ENCODE peak calls at places on chromosomes 2 and 18, in five cellular contexts. M is transverse colon, K is uterus, Y is stomach, X is tibial artery. B is an unnamed sample.

GRCh38 chr2:26754972-26755670 is 9.0 kb upstream of the SLC35F6 start:
- DNase-seq in Y (no peak), X (no peak), M (no peak), K (no peak), B (no peak)

GRCh38 chr18:363327-364115 is 95.7 kb upstream of the THOC1 start:
- DNase-seq in M (no peak), X (no peak), Y (no peak), K (no peak), B (no peak)

GRCh38 chr2:173086518-173087213 is 11.0 kb downstream of the MAP3K20 start:
- DNase-seq in Y (no peak), X (no peak), K (no peak), M (no peak), B (no peak)

GRCh38 chr18:63725682-63726480 is 23.1 kb downstream of the SERPINB11 start:
- DNase-seq in K (no peak), X (no peak), Y (no peak), M (no peak), B (no peak)

GRCh38 chr2:111175615-111176014 is 54.9 kb downstream of the BCL2L11 start:
- DNase-seq in Y (no peak), X (peak; percentile 51), K (no peak), M (no peak), B (no peak)

GRCh38 chr2:33812707-33813106 is 213.6 kb upstream of the FAM98A start:
- DNase-seq in K (no peak), M (no peak), X (no peak), Y (no peak), B (no peak)

GRCh38 chr2:229660951-229661350 is 53.4 kb downstream of the DNER start:
- DNase-seq in K (no peak), M (no peak), Y (no peak), X (no peak), B (no peak)

GRCh38 chr2:71596011-71596410 is 142.7 kb downstream of the DYSF start:
- DNase-seq in X (no peak), Y (no peak), M (no peak), K (no peak), B (no peak)

GRCh38 chr2:215917953-215918620 is 95.3 kb downstream of the MREG start:
- DNase-seq in Y (no peak), X (no peak), K (no peak), M (no peak), B (no peak)

GRCh38 chr18:60096428-60096827 is 196.6 kb downstream of the PMAIP1 start:
- DNase-seq in M (no peak), K (no peak), X (no peak), Y (no peak), B (no peak)

GRCh38 chr2:51013870-51014526 is 17.9 kb downstream of the NRXN1 start:
- DNase-seq in M (no peak), Y (no peak), X (no peak), K (no peak), B (no peak)

GRCh38 chr2:168686485-168687191 is 115.8 kb upstream of the NOSTRIN start:
- DNase-seq in Y (no peak), X (no peak), M (no peak), K (no peak), B (no peak)

GRCh38 chr2:95669441-95669994 is 77.7 kb downstream of the TRIM43 start:
- DNase-seq in K (no peak), M (no peak), X (no peak), Y (no peak), B (no peak)

GRCh38 chr18:33010149-33010548 is 237.3 kb upstream of the KLHL14 start:
- DNase-seq in M (no peak), Y (no peak), K (no peak), X (no peak), B (no peak)

DNA sequence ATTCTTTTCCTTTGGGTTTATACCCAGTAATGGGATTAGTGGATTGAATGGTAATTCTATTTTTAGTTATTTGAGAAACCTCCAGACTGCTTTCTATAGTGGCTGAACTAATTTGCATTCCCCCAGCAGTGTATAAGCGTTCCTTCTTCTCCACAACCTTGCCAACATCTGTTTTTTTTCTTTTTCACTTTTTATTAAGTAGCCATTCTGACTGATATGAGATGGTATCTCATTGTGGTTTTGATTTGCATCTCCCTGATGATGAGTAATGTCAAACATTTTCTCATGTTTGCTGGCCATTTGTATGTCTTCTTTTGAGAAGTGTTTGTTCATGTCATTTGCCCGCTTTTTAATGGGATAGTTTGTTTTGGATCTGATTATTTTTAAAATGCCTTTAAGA is 64.1 kb upstream of the MEIS1 start:
- DNase-seq in X (no peak), M (no peak), K (no peak), Y (no peak), B (no peak)
- TF ChIP-seq CTCF in X (no peak), M (no peak), K (no peak), Y (no peak), B (no peak)

GRCh38 chr2:129237966-129238725 is 741.3 kb upstream of the RAB6C start:
- DNase-seq in Y (no peak), M (no peak), X (no peak), K (no peak), B (no peak)
- H3K4me1 ChIP-seq in Y (no peaks in the 10 kb centered on the region), M (no peaks in the 10 kb centered on the region), X (no peaks in the 10 kb centered on the region), K (no peaks in the 10 kb centered on the region), B (no peaks in the 10 kb centered on the region)

DNA sequence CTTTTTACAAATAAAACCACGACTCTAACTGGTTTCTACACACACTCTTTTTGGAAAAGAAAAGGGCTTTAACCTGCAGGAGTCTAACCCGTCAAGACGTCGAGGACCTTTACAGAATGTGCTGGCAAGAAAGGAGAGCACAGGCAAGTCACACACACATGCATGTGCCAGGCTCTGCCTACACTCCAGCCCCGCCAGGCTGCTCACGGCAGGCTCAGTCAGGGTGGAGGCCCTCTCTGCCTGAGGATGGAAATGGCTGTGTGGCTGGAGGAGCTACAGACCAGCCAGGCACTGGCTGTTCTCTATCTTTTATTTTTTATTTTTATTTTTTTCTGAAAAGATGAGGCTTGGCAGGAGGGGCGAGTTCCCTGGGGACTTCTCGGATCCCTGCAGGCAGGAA is 10.2 kb downstream of the SIX3 start:
- DNase-seq in K (no peak), X (no peak), M (no peak), Y (no peak), B (no peak)
- H3K4me3 ChIP-seq in K (no peak overlapping the region), X (peak overlapping the region; percentile 51), M (peak overlapping the region; percentile 3), Y (peak overlapping the region; percentile 50), B (peak overlapping the region; percentile 37)

GRCh38 chr2:105972226-105972625 is 221.9 kb downstream of the UXS1 start:
- DNase-seq in M (no peak), K (no peak), X (no peak), Y (no peak), B (no peak)

GRCh38 chr2:105974800-105975199 is 219.3 kb downstream of the UXS1 start:
- DNase-seq in Y (no peak), M (no peak), K (no peak), X (no peak), B (no peak)

DNA sequence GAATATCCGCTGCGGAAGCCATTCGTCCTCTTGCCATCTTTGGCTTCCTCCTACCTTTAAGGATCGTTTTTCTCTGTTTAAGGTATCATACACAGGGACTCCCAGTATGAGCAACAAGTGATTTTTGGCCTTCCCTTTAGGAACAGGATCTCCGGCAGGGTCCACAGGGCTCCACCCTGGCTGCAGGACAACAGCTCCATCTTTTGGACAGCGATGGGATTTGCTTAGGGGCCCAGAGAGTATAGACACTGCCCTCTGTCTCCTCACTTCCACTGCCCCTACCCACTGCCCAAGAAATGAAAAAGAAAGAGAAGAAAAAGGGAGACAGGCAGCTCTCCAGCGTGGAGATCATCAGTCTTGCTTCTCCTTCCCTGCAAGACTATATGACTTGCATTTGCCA is 224.5 kb downstream of the UXS1 start:
- DNase-seq in X (no peak), K (no peak), M (no peak), Y (no peak), B (no peak)
- TF ChIP-seq CTCF in X (no peak), K (no peak), M (no peak), Y (no peak), B (no peak)

GRCh38 chr2:120831106-120831505 is 95.4 kb downstream of the GLI2 start:
- DNase-seq in X (peak; percentile 49), K (no peak), M (no peak), Y (no peak), B (no peak)
- H3K4me1 ChIP-seq in X (peaks cover 9% of the 10 kb centered on the region), K (peaks cover under 1% of the 10 kb centered on the region), M (peaks cover 6% of the 10 kb centered on the region), Y (peaks cover 12% of the 10 kb centered on the region), B (no peaks in the 10 kb centered on the region)

GRCh38 chr2:237599465-237600110 is 9.1 kb upstream of the RAB17 start:
- DNase-seq in K (no peak), M (no peak), X (no peak), Y (no peak), B (no peak)

GRCh38 chr2:237601453-237602116 is 11.1 kb upstream of the RAB17 start:
- DNase-seq in X (no peak), K (no peak), Y (no peak), M (no peak), B (no peak)

GRCh38 chr2:237598468-237599208 is 8.1 kb upstream of the RAB17 start:
- DNase-seq in X (no peak), Y (no peak), K (no peak), M (no peak), B (no peak)

GRCh38 chr2:237602409-237602808 is 11.9 kb upstream of the RAB17 start:
- DNase-seq in K (no peak), X (no peak), Y (no peak), M (no peak), B (no peak)

GRCh38 chr2:237600205-237600846 is 9.8 kb upstream of the RAB17 start:
- DNase-seq in X (peak; percentile 92), Y (peak; percentile 55), K (peak; percentile 66), M (no peak), B (no peak)
- H3K4me3 ChIP-seq in X (peak overlapping the region; percentile 42), Y (peak overlapping the region; percentile 20), K (peak overlapping the region; percentile 29), M (no peak overlapping the region), B (no peak overlapping the region)

GRCh38 chr2:56671973-56672569 is 488.3 kb downstream of the CCDC85A start:
- DNase-seq in Y (no peak), X (no peak), M (no peak), K (no peak), B (no peak)
- TF ChIP-seq CTCF in Y (no peak), X (no peak), M (no peak), K (no peak), B (no peak)

GRCh38 chr2:239370403-239370802 is 30.4 kb downstream of the HDAC4 start:
- DNase-seq in M (no peak), Y (no peak), X (no peak), K (no peak), B (no peak)

GRCh38 chr2:239369631-239370161 is 31.1 kb downstream of the HDAC4 start:
- DNase-seq in M (peak; percentile 46), K (no peak), X (peak; percentile 53), Y (no peak), B (peak; percentile 28)

GRCh38 chr2:239370876-239371725 is 29.7 kb downstream of the HDAC4 start:
- DNase-seq in X (no peak), M (no peak), K (no peak), Y (no peak), B (no peak)

GRCh38 chr2:239372835-239373234 is 28.0 kb downstream of the HDAC4 start:
- DNase-seq in X (no peak), M (no peak), K (no peak), Y (no peak), B (no peak)

GRCh38 chr2:239371726-239372686 is 28.8 kb downstream of the HDAC4 start:
- DNase-seq in K (no peak), Y (no peak), X (no peak), M (no peak), B (no peak)
- H3K4me1 ChIP-seq in K (no peaks in the 10 kb centered on the region), Y (peaks cover 7% of the 10 kb centered on the region), X (no peaks in the 10 kb centered on the region), M (peaks cover 4% of the 10 kb centered on the region), B (no peaks in the 10 kb centered on the region)

DNA sequence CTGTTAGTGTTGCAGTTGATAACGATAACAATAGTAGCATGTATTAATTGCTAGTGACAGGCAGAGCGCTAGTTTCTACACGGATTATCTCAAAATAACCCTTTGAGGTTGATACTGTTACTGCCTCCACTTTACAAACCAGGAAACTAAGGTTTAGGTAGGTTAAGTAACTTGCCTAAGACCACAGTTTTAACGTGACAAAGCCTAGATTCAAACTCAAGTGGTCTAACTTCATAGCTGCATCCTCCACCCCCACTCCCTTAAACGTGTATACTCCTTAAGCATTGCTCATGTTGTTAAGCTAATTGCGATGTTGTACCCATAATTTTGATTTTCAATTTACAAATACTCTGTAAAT is 1.2 kb downstream of the ME2 start:
- DNase-seq in K (no peak), X (no peak), Y (no peak), M (no peak), B (no peak)
- H3K4me3 ChIP-seq in K (peak overlapping the region; percentile 77), X (peak overlapping the region; percentile 97), Y (peak overlapping the region; percentile 68), M (peak overlapping the region; percentile 71), B (no peak overlapping the region)

B was measured in pancreas.